ENCODE peak calls at places on chromosomes 2 and 18, in nine cellular contexts. K, C, J, Y, W, I, Q, X and L are unnamed samples.

GRCh38 chr18:32851936-32852335 is 79.1 kb upstream of the KLHL14 start:
- DNase-seq in Q (no peak), C (no peak), I (no peak), J (no peak), K (no peak), X (no peak), Y (no peak), W (no peak), L (no peak)

GRCh38 chr18:13376841-13377351 is 158.3 kb downstream of the LDLRAD4 start:
- DNase-seq in I (no peak), K (no peak), C (no peak), Q (no peak), X (no peak), J (no peak), Y (peak; percentile 10), W (no peak), L (no peak)

GRCh38 chr18:62118324-62118723 is 68.5 kb downstream of the PIGN start:
- DNase-seq in Q (no peak), C (peak; percentile 73), X (no peak), Y (no peak), J (no peak), W (no peak), K (no peak), I (no peak), L (no peak)

GRCh38 chr18:26336572-26336971 is 110.3 kb downstream of the TAF4B start:
- DNase-seq in X (no peak), C (no peak), Y (no peak), W (no peak), I (no peak), J (no peak), Q (no peak), K (no peak), L (no peak)

GRCh38 chr2:22952671-22953070 is 432.3 kb upstream of the KLHL29 start:
- DNase-seq in W (no peak), Q (no peak), K (no peak), J (no peak), C (no peak), X (no peak), Y (no peak), I (no peak), L (no peak)

GRCh38 chr2:167122389-167122788 is 234.1 kb downstream of the XIRP2 start:
- DNase-seq in J (no peak), W (no peak), C (no peak), I (no peak), Q (no peak), K (no peak), X (no peak), Y (no peak), L (no peak)

GRCh38 chr2:237170017-237170416 is 84.3 kb downstream of the COPS8 start:
- DNase-seq in Y (no peak), C (peak; percentile 35), J (no peak), I (no peak), Q (no peak), W (no peak), X (no peak), K (no peak), L (no peak)

GRCh38 chr2:119349289-119349688 is 17.3 kb downstream of the C2orf76 start:
- DNase-seq in I (no peak), W (no peak), K (no peak), Y (no peak), X (no peak), J (no peak), C (no peak), Q (no peak), L (no peak)

GRCh38 chr2:72770879-72771461 is 54.9 kb downstream of the EXOC6B start:
- DNase-seq in C (peak; percentile 80), I (peak; percentile 89), W (peak; percentile 56), K (peak; percentile 71), J (peak; percentile 92), Y (peak; percentile 61), X (peak; percentile 79), Q (peak; percentile 91), L (peak; percentile 87)

GRCh38 chr2:148490840-148491439 is 153.6 kb upstream of the EPC2 start:
- DNase-seq in C (no peak), W (no peak), Y (no peak), I (no peak), K (no peak), X (no peak), J (no peak), Q (no peak), L (no peak)

GRCh38 chr2:223090540-223091235 is 38.7 kb downstream of the KCNE4 start:
- DNase-seq in C (no peak), Y (no peak), J (no peak), W (no peak), X (no peak), K (no peak), I (no peak), Q (no peak), L (no peak)

GRCh38 chr18:49032189-49032584 is 81.4 kb upstream of the SMAD7 start:
- DNase-seq in J (no peak), K (no peak), I (no peak), W (no peak), Q (no peak), Y (no peak), C (no peak), X (no peak), L (no peak)

GRCh38 chr18:49029628-49030027 is 78.9 kb upstream of the SMAD7 start:
- DNase-seq in W (no peak), I (no peak), K (no peak), J (no peak), Y (no peak), C (no peak), X (no peak), Q (no peak), L (no peak)

GRCh38 chr18:49031511-49032188 is 80.9 kb upstream of the SMAD7 start:
- DNase-seq in K (no peak), X (no peak), W (no peak), C (no peak), Y (no peak), I (no peak), Q (no peak), J (no peak), L (peak; percentile 2)

GRCh38 chr18:49030138-49030537 is 79.4 kb upstream of the SMAD7 start:
- DNase-seq in I (no peak), X (no peak), Q (no peak), J (no peak), Y (no peak), K (no peak), C (peak; percentile 20), W (no peak), L (peak; percentile 1)

DNA sequence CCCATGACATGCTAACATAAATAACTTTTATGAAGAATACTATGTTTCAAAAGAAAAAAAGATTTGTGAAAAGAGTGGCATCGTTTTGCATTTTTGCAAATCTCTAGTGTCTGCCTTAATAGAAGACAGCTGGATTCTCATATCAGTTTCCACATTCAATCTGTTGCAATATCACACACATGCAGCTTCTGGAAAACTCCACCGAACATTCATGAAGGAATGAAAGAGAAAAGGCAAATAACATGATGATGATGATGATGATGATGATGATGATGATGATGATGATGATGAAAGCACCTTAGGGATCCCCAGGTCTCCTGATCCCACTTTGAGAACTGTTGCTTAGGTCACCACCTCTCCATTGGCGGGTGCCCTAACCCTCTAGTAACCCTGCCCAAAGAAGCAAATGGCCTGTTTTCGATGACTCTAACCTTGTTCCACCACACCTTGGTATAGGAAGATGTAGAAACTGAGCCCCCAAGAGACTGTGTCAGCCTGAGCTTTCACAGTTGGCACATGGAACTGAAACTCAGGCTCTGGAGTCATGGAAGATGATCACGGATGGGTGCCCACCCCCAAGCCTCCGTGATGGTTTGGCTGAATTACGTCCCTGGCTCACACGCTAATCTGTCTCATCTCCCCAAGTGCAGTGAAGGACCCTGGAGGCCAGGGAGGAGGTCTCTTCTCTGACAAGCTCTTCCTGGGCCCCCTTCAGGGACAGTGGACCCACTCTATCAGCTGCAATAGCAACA is 80.1 kb upstream of the SMAD7 start:
- DNase-seq in Q (no peak), Y (no peak), I (no peak), X (no peak), C (peak; percentile 33), K (no peak), W (no peak), J (no peak), L (peak; percentile 1)
- H3K4me2 ChIP-seq in Q (no peak overlapping the region), Y (no peak overlapping the region), I (no peak overlapping the region), X (no peak overlapping the region), C (peak overlapping the region; percentile 50), K (no peak overlapping the region), W (no peak overlapping the region), J (no peak overlapping the region), L (no peak overlapping the region)

DNA sequence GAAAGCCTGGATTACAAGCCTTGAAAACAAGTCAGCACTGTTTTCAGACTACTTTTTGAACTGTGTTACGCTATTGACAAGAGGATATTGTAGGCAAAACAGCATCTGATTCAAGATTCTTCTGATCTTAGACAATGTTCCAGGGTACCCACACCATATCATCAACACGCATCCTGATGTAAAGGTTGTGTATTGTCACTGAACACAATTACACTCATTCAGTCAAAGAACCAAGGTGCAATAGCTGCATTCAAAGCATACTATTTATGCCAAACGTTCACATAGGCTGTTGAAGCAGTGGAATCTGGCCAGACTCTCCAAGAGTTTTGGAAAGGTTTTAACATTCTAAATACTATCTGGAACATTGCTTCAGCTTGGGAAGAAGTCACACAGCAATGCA is 47.9 kb upstream of the MSH6 start:
- DNase-seq in J (no peak), X (no peak), Q (no peak), C (no peak), I (no peak), W (no peak), K (no peak), Y (no peak), L (no peak)
- H3K9me2 ChIP-seq in J (no peaks in the 10 kb centered on the region), X (no peaks in the 10 kb centered on the region), Q (no peaks in the 10 kb centered on the region), C (no peaks in the 10 kb centered on the region), I (no peaks in the 10 kb centered on the region), W (no peaks in the 10 kb centered on the region), K (no peaks in the 10 kb centered on the region), Y (no peaks in the 10 kb centered on the region), L (no peaks in the 10 kb centered on the region)

DNA sequence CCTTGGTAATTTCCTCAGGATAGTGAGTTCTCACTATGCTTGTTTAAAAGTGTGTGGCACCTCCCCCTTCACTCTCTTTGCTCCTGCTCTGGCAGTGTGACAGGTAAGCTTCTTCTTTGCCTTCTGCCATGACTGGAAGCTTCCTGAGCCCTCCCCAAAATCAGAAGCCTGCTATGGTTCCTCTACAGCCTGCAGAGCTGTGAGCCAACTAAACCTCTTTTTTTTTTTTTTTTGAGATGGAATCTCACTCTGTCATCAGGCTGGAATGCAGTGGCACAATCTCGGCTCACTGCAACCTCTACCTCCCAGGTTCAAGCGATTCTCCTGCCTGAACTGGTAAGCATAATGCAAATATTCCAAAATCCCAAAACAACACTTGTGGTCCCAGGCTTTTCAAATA is 80.0 kb downstream of the SOWAHC start:
- DNase-seq in C (peak; percentile 48), W (no peak), K (peak; percentile 53), Y (no peak), I (peak; percentile 27), Q (no peak), X (no peak), J (peak; percentile 28), L (no peak)
- H3K27ac ChIP-seq in C (no peak overlapping the region), W (no peak overlapping the region), K (no peak overlapping the region), Y (no peak overlapping the region), I (no peak overlapping the region), Q (no peak overlapping the region), X (no peak overlapping the region), J (no peak overlapping the region), L (peak overlapping the region; percentile 94)

DNA sequence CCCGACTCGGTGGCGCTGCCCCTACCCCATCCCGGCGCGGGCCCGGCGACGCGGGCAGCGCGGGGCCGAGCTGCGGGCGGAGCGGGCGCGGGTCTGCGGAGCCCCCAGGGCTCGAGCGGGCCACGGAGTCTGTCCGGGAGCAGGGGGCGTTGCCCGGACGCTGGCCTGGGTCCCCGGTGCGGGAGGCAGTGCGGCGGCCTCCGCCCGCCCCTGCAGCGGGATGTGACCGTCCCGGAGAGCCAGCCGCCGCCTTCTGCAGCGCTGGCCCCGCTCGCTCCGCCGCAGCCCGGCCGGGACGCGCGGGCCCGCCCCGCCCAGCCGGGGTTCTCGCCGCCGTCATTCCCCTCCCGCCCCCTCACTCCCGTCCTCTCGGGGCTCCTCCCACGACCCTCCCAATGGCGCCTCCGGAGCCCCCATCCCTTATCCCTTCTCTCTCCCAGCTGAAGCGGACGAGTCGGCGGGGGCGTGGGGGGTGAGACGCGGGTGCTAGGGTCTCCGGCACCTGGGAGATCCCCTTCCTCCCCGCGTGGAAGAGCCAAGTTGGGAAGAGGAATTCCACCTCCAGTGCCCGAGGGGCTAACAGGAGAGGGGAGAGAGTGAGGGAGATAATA is at the start of gene FNDC4:
- DNase-seq in Y (no peak), C (peak; percentile 69), W (no peak), Q (no peak), J (peak; percentile 22), I (peak; percentile 76), X (no peak), K (no peak), L (peak; percentile 59)
- H3K4me2 ChIP-seq in Y (no peak within 1 kb of the TSS), C (peak within 1 kb of the TSS; percentile 77), W (peak within 1 kb of the TSS; percentile 76), Q (no peak within 1 kb of the TSS), J (peak within 1 kb of the TSS; percentile 100), I (peak within 1 kb of the TSS; percentile 98), X (no peak within 1 kb of the TSS), K (peak within 1 kb of the TSS; percentile 86), L (peak within 1 kb of the TSS; percentile 98)